ENCODE peak calls at places on chromosomes 2 and 18, in nine cellular contexts. One of them, this sample, is unnamed.

GRCh38 chr2:232362174-232362913 is 16.2 kb upstream of the ALPP start:
- DNase-seq in pancreas: no peak
- DNase-seq in HTR-8/SVneo: no peak
- DNase-seq in M059J: no peak
- DNase-seq in hippocampal formation: no peak
- DNase-seq in WERI-Rb-1: no peak
- DNase-seq in glomerular endothelial cell: no peak
- DNase-seq in endodermal cell: no peak
- DNase-seq in astrocyte of the spinal cord: no peak
- DNase-seq in this sample: no peak

GRCh38 chr2:239471011-239471792 is 70.4 kb upstream of the HDAC4 start:
- DNase-seq in glomerular endothelial cell: no peak
- DNase-seq in astrocyte of the spinal cord: no peak
- DNase-seq in M059J: no peak
- DNase-seq in endodermal cell: peak; percentile 13
- DNase-seq in HTR-8/SVneo: no peak
- DNase-seq in hippocampal formation: no peak
- DNase-seq in WERI-Rb-1: no peak
- DNase-seq in pancreas: no peak
- DNase-seq in this sample: no peak

GRCh38 chr2:223941579-223942277 is 3.4 kb downstream of the WDFY1 start:
- DNase-seq in glomerular endothelial cell: no peak
- DNase-seq in hippocampal formation: no peak
- DNase-seq in M059J: peak; percentile 93
- DNase-seq in astrocyte of the spinal cord: peak; percentile 84
- DNase-seq in WERI-Rb-1: no peak
- DNase-seq in pancreas: no peak
- DNase-seq in endodermal cell: no peak
- DNase-seq in HTR-8/SVneo: no peak
- DNase-seq in this sample: peak; percentile 77

GRCh38 chr2:28628987-28629386 is 122.6 kb upstream of the PPP1CB start:
- DNase-seq in endodermal cell: no peak
- DNase-seq in HTR-8/SVneo: no peak
- DNase-seq in astrocyte of the spinal cord: no peak
- DNase-seq in pancreas: no peak
- DNase-seq in WERI-Rb-1: no peak
- DNase-seq in hippocampal formation: no peak
- DNase-seq in M059J: no peak
- DNase-seq in glomerular endothelial cell: no peak
- DNase-seq in this sample: no peak

GRCh38 chr18:63511285-63511684 is 30.9 kb upstream of the SERPINB12 start:
- DNase-seq in M059J: peak; percentile 62
- DNase-seq in endodermal cell: peak; percentile 89
- DNase-seq in WERI-Rb-1: peak; percentile 60
- DNase-seq in astrocyte of the spinal cord: peak; percentile 49
- DNase-seq in glomerular endothelial cell: no peak
- DNase-seq in pancreas: no peak
- DNase-seq in hippocampal formation: no peak
- DNase-seq in HTR-8/SVneo: peak; percentile 9
- DNase-seq in this sample: peak; percentile 13

GRCh38 chr2:10527585-10527984 is 79.5 kb upstream of the ODC1 start:
- DNase-seq in hippocampal formation: no peak
- DNase-seq in M059J: no peak
- DNase-seq in WERI-Rb-1: no peak
- DNase-seq in endodermal cell: no peak
- DNase-seq in pancreas: no peak
- DNase-seq in glomerular endothelial cell: no peak
- DNase-seq in astrocyte of the spinal cord: no peak
- DNase-seq in HTR-8/SVneo: no peak
- DNase-seq in this sample: no peak

GRCh38 chr2:129337076-129337475 is 642.4 kb upstream of the RAB6C start:
- DNase-seq in WERI-Rb-1: no peak
- DNase-seq in hippocampal formation: no peak
- DNase-seq in pancreas: no peak
- DNase-seq in HTR-8/SVneo: no peak
- DNase-seq in endodermal cell: no peak
- DNase-seq in M059J: no peak
- DNase-seq in astrocyte of the spinal cord: no peak
- DNase-seq in glomerular endothelial cell: no peak
- DNase-seq in this sample: no peak

GRCh38 chr2:38968021-38968420 is 78.3 kb downstream of the ARHGEF33 start:
- DNase-seq in pancreas: no peak
- DNase-seq in WERI-Rb-1: no peak
- DNase-seq in HTR-8/SVneo: no peak
- DNase-seq in astrocyte of the spinal cord: no peak
- DNase-seq in M059J: no peak
- DNase-seq in hippocampal formation: no peak
- DNase-seq in glomerular endothelial cell: no peak
- DNase-seq in endodermal cell: no peak
- DNase-seq in this sample: no peak

GRCh38 chr2:101781326-101781725 is 83.8 kb downstream of the MAP4K4 start:
- DNase-seq in WERI-Rb-1: no peak
- DNase-seq in hippocampal formation: no peak
- DNase-seq in glomerular endothelial cell: no peak
- DNase-seq in pancreas: no peak
- DNase-seq in HTR-8/SVneo: no peak
- DNase-seq in astrocyte of the spinal cord: no peak
- DNase-seq in M059J: no peak
- DNase-seq in endodermal cell: no peak
- DNase-seq in this sample: no peak

GRCh38 chr2:200416878-200417277 is 93.0 kb downstream of the KCTD18 start:
- DNase-seq in WERI-Rb-1: no peak
- DNase-seq in glomerular endothelial cell: no peak
- DNase-seq in M059J: no peak
- DNase-seq in HTR-8/SVneo: no peak
- DNase-seq in endodermal cell: no peak
- DNase-seq in astrocyte of the spinal cord: no peak
- DNase-seq in hippocampal formation: no peak
- DNase-seq in pancreas: no peak
- DNase-seq in this sample: no peak

GRCh38 chr2:142938240-142938639 is 60.8 kb downstream of the KYNU start:
- DNase-seq in hippocampal formation: no peak
- DNase-seq in M059J: peak; percentile 66
- DNase-seq in HTR-8/SVneo: no peak
- DNase-seq in WERI-Rb-1: no peak
- DNase-seq in astrocyte of the spinal cord: no peak
- DNase-seq in endodermal cell: no peak
- DNase-seq in pancreas: no peak
- DNase-seq in glomerular endothelial cell: no peak
- DNase-seq in this sample: no peak

GRCh38 chr2:159015174-159015573 is 46.7 kb downstream of the TANC1 start:
- DNase-seq in WERI-Rb-1: no peak
- DNase-seq in astrocyte of the spinal cord: no peak
- DNase-seq in pancreas: no peak
- DNase-seq in M059J: no peak
- DNase-seq in hippocampal formation: no peak
- DNase-seq in endodermal cell: no peak
- DNase-seq in glomerular endothelial cell: no peak
- DNase-seq in HTR-8/SVneo: no peak
- DNase-seq in this sample: no peak

GRCh38 chr2:133718688-133719201 is 150.5 kb upstream of the NCKAP5 start:
- DNase-seq in endodermal cell: no peak
- DNase-seq in pancreas: no peak
- DNase-seq in M059J: peak; percentile 94
- DNase-seq in hippocampal formation: peak; percentile 48
- DNase-seq in astrocyte of the spinal cord: peak; percentile 88
- DNase-seq in glomerular endothelial cell: no peak
- DNase-seq in WERI-Rb-1: no peak
- DNase-seq in HTR-8/SVneo: no peak
- DNase-seq in this sample: peak; percentile 88

GRCh38 chr2:121898483-121898882 is 143.0 kb downstream of the TSN start:
- DNase-seq in M059J: peak; percentile 24
- DNase-seq in astrocyte of the spinal cord: peak; percentile 18
- DNase-seq in HTR-8/SVneo: no peak
- DNase-seq in glomerular endothelial cell: peak; percentile 18
- DNase-seq in endodermal cell: no peak
- DNase-seq in hippocampal formation: no peak
- DNase-seq in WERI-Rb-1: no peak
- DNase-seq in pancreas: no peak
- DNase-seq in this sample: no peak

GRCh38 chr2:127479219-127479825 is 47.0 kb downstream of the IWS1 start:
- DNase-seq in M059J: peak; percentile 65
- DNase-seq in glomerular endothelial cell: peak; percentile 41
- DNase-seq in astrocyte of the spinal cord: peak; percentile 79
- DNase-seq in hippocampal formation: no peak
- DNase-seq in HTR-8/SVneo: peak; percentile 52
- DNase-seq in WERI-Rb-1: no peak
- DNase-seq in endodermal cell: no peak
- DNase-seq in pancreas: no peak
- DNase-seq in this sample: peak; percentile 68

GRCh38 chr2:152025678-152026287 is 73.1 kb downstream of the CACNB4 start:
- DNase-seq in endodermal cell: peak; percentile 95
- DNase-seq in WERI-Rb-1: peak; percentile 82
- DNase-seq in M059J: peak; percentile 66
- DNase-seq in pancreas: peak; percentile 82
- DNase-seq in hippocampal formation: peak; percentile 79
- DNase-seq in glomerular endothelial cell: peak; percentile 45
- DNase-seq in HTR-8/SVneo: peak; percentile 57
- DNase-seq in astrocyte of the spinal cord: peak; percentile 84
- DNase-seq in this sample: peak; percentile 49

GRCh38 chr2:239181074-239181581 is 219.7 kb downstream of the HDAC4 start:
- DNase-seq in M059J: no peak
- DNase-seq in endodermal cell: peak; percentile 36
- DNase-seq in WERI-Rb-1: no peak
- DNase-seq in hippocampal formation: no peak
- DNase-seq in pancreas: no peak
- DNase-seq in astrocyte of the spinal cord: no peak
- DNase-seq in glomerular endothelial cell: no peak
- DNase-seq in HTR-8/SVneo: no peak
- DNase-seq in this sample: no peak

GRCh38 chr2:20590704-20591515 is 60.0 kb downstream of the HS1BP3 start:
- DNase-seq in endodermal cell: no peak
- DNase-seq in M059J: peak; percentile 47
- DNase-seq in pancreas: no peak
- DNase-seq in hippocampal formation: no peak
- DNase-seq in HTR-8/SVneo: no peak
- DNase-seq in WERI-Rb-1: no peak
- DNase-seq in glomerular endothelial cell: no peak
- DNase-seq in astrocyte of the spinal cord: no peak
- DNase-seq in this sample: no peak

GRCh38 chr2:176163655-176164021 is 6.5 kb downstream of the HOXD3 start:
- DNase-seq in hippocampal formation: no peak
- DNase-seq in astrocyte of the spinal cord: no peak
- DNase-seq in M059J: no peak
- DNase-seq in WERI-Rb-1: no peak
- DNase-seq in glomerular endothelial cell: no peak
- DNase-seq in pancreas: no peak
- DNase-seq in HTR-8/SVneo: no peak
- DNase-seq in endodermal cell: peak; percentile 60
- DNase-seq in this sample: no peak

GRCh38 chr2:111168528-111168929 is 47.8 kb downstream of the BCL2L11 start:
- DNase-seq in pancreas: peak; percentile 61
- DNase-seq in WERI-Rb-1: no peak
- DNase-seq in astrocyte of the spinal cord: peak; percentile 78
- DNase-seq in glomerular endothelial cell: no peak
- DNase-seq in M059J: peak; percentile 76
- DNase-seq in endodermal cell: no peak
- DNase-seq in HTR-8/SVneo: peak; percentile 70
- DNase-seq in hippocampal formation: no peak
- DNase-seq in this sample: peak; percentile 37

GRCh38 chr2:171272039-171272438 is 111.3 kb upstream of the TLK1 start:
- DNase-seq in endodermal cell: peak; percentile 76
- DNase-seq in hippocampal formation: no peak
- DNase-seq in pancreas: peak; percentile 81
- DNase-seq in HTR-8/SVneo: peak; percentile 62
- DNase-seq in astrocyte of the spinal cord: peak; percentile 91
- DNase-seq in WERI-Rb-1: no peak
- DNase-seq in M059J: peak; percentile 96
- DNase-seq in glomerular endothelial cell: peak; percentile 23
- DNase-seq in this sample: peak; percentile 91

GRCh38 chr2:64722645-64723044 is 68.9 kb upstream of the SERTAD2 start:
- DNase-seq in astrocyte of the spinal cord: no peak
- DNase-seq in M059J: no peak
- DNase-seq in HTR-8/SVneo: no peak
- DNase-seq in WERI-Rb-1: no peak
- DNase-seq in endodermal cell: no peak
- DNase-seq in hippocampal formation: no peak
- DNase-seq in glomerular endothelial cell: no peak
- DNase-seq in pancreas: no peak
- DNase-seq in this sample: no peak